ENCODE peak calls at places on chromosomes 7 and 10, in eight cellular contexts. Y is lung, V is uterus, O is stomach, P is adrenal gland, K is heart left ventricle, J is PC-9, D is mammary epithelial cell. Z is an unnamed sample. For H3K36me3, the result is how much of the 10 kb centered on the place peaks cover.

GRCh38 chr10:55098452-55098851 is 297.4 kb upstream of the PCDH15 start:
- DNase-seq in Y (no peak), V (no peak), O (no peak), P (no peak), K (no peak), J (no peak), D (no peak), Z (no peak)

GRCh38 chr10:43372751-43373445 is 1.5 kb downstream of the FXYD4 start:
- DNase-seq in Y (no peak), V (no peak), O (no peak), P (no peak), K (no peak), J (no peak), D (no peak), Z (no peak)

GRCh38 chr7:44801890-44802289 is 5.4 kb downstream of the PPIA start:
- DNase-seq in Y (no peak), V (no peak), O (no peak), P (no peak), K (no peak), J (no peak), D (peak), Z (no peak)

GRCh38 chr7:96720843-96721242 is 11.2 kb upstream of the SEM1 start:
- DNase-seq in Y (no peak), V (no peak), O (no peak), P (no peak), K (no peak), J (peak), D (peak), Z (peak)

GRCh38 chr7:124752310-124752709 is 13.3 kb downstream of the GPR37 start:
- DNase-seq in Y (no peak), V (no peak), O (no peak), P (no peak), K (no peak), J (no peak), D (no peak), Z (no peak)

GRCh38 chr7:46071076-46071475 is 150.0 kb upstream of the IGFBP3 start:
- DNase-seq in Y (no peak), V (no peak), O (no peak), P (no peak), K (no peak), J (no peak), D (no peak), Z (peak)

GRCh38 chr10:124536496-124537050 is 75.0 kb downstream of the LHPP start:
- DNase-seq in Y (no peak), V (no peak), O (no peak), P (no peak), K (no peak), J (no peak), D (no peak), Z (no peak)

GRCh38 chr7:156466955-156467625 is 173.5 kb upstream of the RNF32 start:
- DNase-seq in Y (no peak), V (no peak), O (no peak), P (no peak), K (no peak), J (no peak), D (no peak), Z (no peak)

GRCh38 chr7:82241371-82241770 is 202.2 kb downstream of the CACNA2D1 start:
- DNase-seq in Y (no peak), V (no peak), O (no peak), P (no peak), K (no peak), J (no peak), D (no peak), Z (no peak)

GRCh38 chr7:70380315-70381027 is 751.5 kb upstream of the GALNT17 start:
- DNase-seq in Y (no peak), V (no peak), O (no peak), P (no peak), K (peak), J (no peak), D (no peak), Z (no peak)

GRCh38 chr10:36765777-36766176 is 359.6 kb upstream of the ANKRD30A start:
- DNase-seq in Y (no peak), V (no peak), O (no peak), P (no peak), K (no peak), J (no peak), D (no peak), Z (peak)

GRCh38 chr10:14328881-14329280 is 1.8 kb downstream of the FRMD4A start:
- DNase-seq in Y (no peak), V (no peak), O (no peak), P (no peak), K (no peak), J (no peak), D (no peak), Z (no peak)
- H3K4me3 ChIP-seq in Y (no peak), V (no peak), O (no peak), P (no peak), K (no peak), J (no peak), D (no peak), Z (no peak)

GRCh38 chr7:149175150-149175549 is 20.2 kb upstream of the ZNF282 start:
- DNase-seq in Y (no peak), V (no peak), O (no peak), P (no peak), K (no peak), J (no peak), D (no peak), Z (no peak)
- H3K36me3 ChIP-seq in Y (under half), V (under half), O (half or more), P (under half), K (half or more), J (under half), D (under half), Z (under half)

DNA sequence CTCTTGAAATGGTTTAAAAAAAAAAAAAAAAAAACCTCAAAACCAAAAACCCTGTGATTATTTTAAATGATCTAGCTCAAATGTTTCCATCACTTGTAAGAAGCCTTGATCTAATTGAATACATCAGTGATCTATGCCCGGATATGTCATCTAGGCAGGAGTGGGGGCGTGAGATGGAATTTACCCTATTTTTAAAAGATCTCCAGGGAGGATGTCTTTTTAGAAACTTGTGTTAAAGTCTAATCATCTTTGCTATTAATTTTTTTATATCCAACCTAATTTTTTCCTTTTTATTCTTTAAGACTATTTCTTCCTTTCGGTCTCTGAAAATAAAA is 101.4 kb upstream of the PDLIM1 start:
- DNase-seq in Y (no peak), V (no peak), O (no peak), P (no peak), K (no peak), J (no peak), D (no peak), Z (no peak)
- TF ChIP-seq CTCF in Y (no peak), V (no peak), O (no peak), P (no peak), K (no peak), J (no peak), D (no peak), Z (no peak)

DNA sequence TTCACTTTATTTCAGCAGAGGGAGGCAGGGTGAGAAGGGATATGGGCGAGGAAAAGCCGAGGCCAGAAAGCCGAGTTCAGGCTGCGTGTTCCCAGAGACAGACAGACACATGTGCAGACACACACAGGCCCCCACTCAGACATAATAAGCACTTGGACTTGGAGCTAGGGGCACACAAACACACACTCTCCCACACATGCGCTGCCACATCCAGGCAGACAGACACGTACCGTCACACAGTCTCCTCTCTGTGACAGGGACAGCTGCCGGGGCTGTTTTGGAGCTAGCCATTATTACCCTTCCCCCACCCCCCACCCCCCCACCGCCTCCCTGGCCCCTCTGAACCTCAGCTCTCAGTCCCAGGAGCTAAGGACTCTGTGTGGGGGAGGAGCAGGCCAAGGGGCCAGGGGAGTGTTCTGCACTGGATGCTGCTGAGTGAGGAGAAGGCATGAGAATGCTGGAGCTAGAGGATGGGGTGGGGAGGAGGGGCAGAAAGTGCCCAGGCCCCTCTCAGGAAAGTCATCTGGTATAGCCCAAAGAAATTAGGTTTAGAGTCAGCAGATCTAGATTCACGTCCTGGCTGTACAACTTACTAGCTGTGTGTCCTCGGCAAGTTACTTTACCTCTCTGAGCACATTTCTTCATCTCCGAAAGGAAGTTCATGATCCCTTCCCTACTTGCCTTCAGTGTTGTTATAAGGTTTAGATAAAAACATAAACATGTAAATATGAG is 6.3 kb downstream of the PITX3 start:
- DNase-seq in Y (no peak), V (no peak), O (no peak), P (no peak), K (no peak), J (no peak), D (no peak), Z (no peak)
- H3K4me3 ChIP-seq in Y (no peak), V (no peak), O (no peak), P (no peak), K (no peak), J (no peak), D (no peak), Z (no peak)

GRCh38 chr10:809671-810350 is 120.3 kb upstream of the DIP2C start:
- DNase-seq in Y (no peak), V (no peak), O (no peak), P (no peak), K (peak), J (no peak), D (no peak), Z (no peak)
- H3K36me3 ChIP-seq in Y (half or more), V (under half), O (under half), P (under half), K (half or more), J (under half), D (under half), Z (under half)

DNA sequence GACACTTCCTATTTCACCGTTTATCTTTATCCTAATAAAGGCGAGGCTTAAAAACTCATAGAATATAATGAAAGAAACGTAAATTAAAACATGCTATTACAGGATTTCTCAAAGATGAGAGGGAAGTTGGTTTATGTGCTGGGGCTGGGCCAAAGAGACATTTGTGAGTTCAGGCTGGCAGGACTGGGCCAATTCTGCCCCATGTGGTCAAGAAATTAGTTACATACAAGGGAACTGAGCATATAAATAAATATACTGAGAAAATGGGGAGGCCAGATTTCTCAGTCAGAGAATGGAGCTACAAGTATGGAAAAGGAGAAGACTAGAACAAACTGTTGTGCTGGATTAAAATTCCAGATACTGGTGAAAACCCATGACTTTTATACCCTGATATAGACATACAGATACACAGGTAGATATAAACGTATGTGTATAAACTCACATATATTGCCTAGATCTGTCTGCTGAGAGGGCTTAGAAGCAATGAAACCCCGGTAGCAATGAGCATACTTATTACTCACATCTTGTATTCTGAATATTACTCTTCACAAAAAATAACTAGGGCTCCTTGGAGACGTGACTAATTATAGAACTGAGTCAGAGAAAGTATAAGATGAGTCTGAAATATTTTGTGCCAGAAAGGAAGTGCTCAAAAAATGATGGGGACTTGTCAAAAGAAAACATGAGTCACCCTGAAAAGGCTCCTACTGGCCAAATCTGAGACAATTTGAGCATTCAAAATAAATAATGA is 155.7 kb upstream of the FGFR2 start:
- DNase-seq in Y (no peak), V (no peak), O (no peak), P (no peak), K (no peak), J (no peak), D (peak), Z (peak)
- TF ChIP-seq CTCF in Y (no peak), V (no peak), O (no peak), P (no peak), K (no peak), J (no peak), D (peak), Z (peak)

GRCh38 chr7:2521952-2522591 is 2.5 kb downstream of the LFNG start:
- DNase-seq in Y (peak), V (no peak), O (no peak), P (no peak), K (peak), J (peak), D (peak), Z (no peak)
- H3K4me3 ChIP-seq in Y (no peak), V (no peak), O (peak), P (peak), K (peak), J (peak), D (peak), Z (no peak)

DNA sequence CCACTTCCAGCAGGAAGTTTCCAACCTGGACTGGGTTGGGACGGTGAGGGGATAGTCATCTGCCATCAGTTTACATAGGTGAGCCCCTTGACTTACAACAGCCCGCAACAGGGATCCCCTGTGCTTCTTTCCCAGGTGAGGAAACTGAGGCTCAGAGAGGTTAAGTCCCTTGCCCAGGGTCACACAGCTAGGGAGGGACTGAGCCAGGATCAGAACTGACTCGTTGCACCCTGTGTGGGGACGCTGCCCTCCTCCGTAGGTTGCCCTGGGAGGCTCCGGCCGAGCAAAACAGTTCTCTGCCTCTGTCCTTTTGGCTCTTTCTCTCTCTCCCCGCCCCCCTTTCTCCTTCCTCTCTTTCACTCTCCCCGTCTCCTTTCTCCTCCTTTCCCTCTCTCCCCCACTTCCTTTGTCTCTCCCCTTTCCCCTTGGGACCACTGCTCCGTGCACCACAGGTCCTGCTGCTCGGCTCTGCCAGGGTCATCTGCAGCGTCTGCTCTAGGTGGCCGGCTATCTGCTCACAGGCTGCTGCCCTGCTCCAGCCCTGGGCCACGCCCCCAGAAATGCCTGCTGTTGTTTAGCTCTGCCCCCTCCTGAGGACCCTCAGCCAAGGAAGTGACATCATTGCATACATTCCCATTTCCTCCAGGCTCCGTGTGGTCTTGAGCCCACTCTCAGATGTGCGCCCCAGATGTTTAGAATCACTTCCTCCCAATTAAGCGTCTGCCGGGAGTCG is 117.3 kb upstream of the PPIF start:
- DNase-seq in Y (no peak), V (no peak), O (no peak), P (no peak), K (no peak), J (no peak), D (no peak), Z (peak)
- H3K36me3 ChIP-seq in Y (under half), V (under half), O (under half), P (under half), K (under half), J (under half), D (under half), Z (under half)

GRCh38 chr7:123581162-123581459 is 20.5 kb upstream of the ASB15 start:
- DNase-seq in Y (no peak), V (no peak), O (no peak), P (no peak), K (no peak), J (no peak), D (no peak), Z (no peak)
- TF ChIP-seq CTCF in Y (no peak), V (no peak), O (no peak), P (peak), K (no peak), J (peak), D (no peak), Z (no peak)

GRCh38 chr10:133251388-133252222 is 13.9 kb downstream of the VENTX start:
- DNase-seq in Y (no peak), V (no peak), O (no peak), P (peak), K (no peak), J (no peak), D (no peak), Z (no peak)

GRCh38 chr10:133254421-133255120 is 16.9 kb downstream of the VENTX start:
- DNase-seq in Y (no peak), V (no peak), O (no peak), P (peak), K (no peak), J (no peak), D (no peak), Z (no peak)

GRCh38 chr10:133253313-133253955 is 15.8 kb downstream of the VENTX start:
- DNase-seq in Y (no peak), V (no peak), O (no peak), P (no peak), K (no peak), J (no peak), D (no peak), Z (no peak)

GRCh38 chr10:133249975-133250754 is 12.5 kb downstream of the VENTX start:
- DNase-seq in Y (no peak), V (no peak), O (no peak), P (peak), K (no peak), J (no peak), D (no peak), Z (no peak)

GRCh38 chr10:133252223-133252552 is 14.5 kb downstream of the VENTX start:
- DNase-seq in Y (no peak), V (no peak), O (no peak), P (no peak), K (no peak), J (no peak), D (no peak), Z (no peak)
- H3K4me3 ChIP-seq in Y (no peak), V (no peak), O (no peak), P (no peak), K (no peak), J (no peak), D (no peak), Z (no peak)